ENCODE peak calls at places on chromosome 11, in four cellular contexts. S, Q, K and M are unnamed samples.

GRCh38 chr11:63745304-63746170 is 23.0 kb downstream of the ZFTA start:
- DNase-seq in K (no peak), Q (no peak), S (no peak), M (no peak)

GRCh38 chr11:129861702-129862107 is 33.7 kb downstream of the NFRKB start:
- DNase-seq in S (peak), Q (peak), K (no peak), M (no peak)

GRCh38 chr11:17985517-17985916 is 27.3 kb downstream of the SERGEF start:
- DNase-seq in K (no peak), Q (peak), S (peak), M (no peak)

GRCh38 chr11:363948-364761 is 5.1 kb upstream of the B4GALNT4 start:
- DNase-seq in K (no peak), S (peak), Q (no peak), M (no peak)

GRCh38 chr11:68002943-68003845 is 703 bp downstream of the UNC93B1 start:
- DNase-seq in S (no peak), K (peak), Q (no peak), M (no peak)

GRCh38 chr11:6757373-6757967 is 14.3 kb downstream of the OR2AG2 start:
- DNase-seq in S (peak), Q (peak), K (no peak), M (peak)

GRCh38 chr11:28860898-28861297 is 752.7 kb downstream of the METTL15 start:
- DNase-seq in Q (peak), S (peak), K (no peak), M (no peak)

GRCh38 chr11:117839234-117839882 is 14.8 kb upstream of the FXYD2 start:
- DNase-seq in S (no peak), Q (no peak), K (no peak), M (peak)

GRCh38 chr11:12399355-12399754 is 22.0 kb downstream of the PARVA start:
- DNase-seq in Q (peak), S (no peak), K (no peak), M (no peak)

GRCh38 chr11:86638673-86639072 is 33.7 kb downstream of the ME3 start:
- DNase-seq in K (no peak), Q (no peak), S (no peak), M (no peak)